ENCODE peak calls at places on chromosomes 12 and 14, in seven cellular contexts. W, C, E, A, Z, X and F are unnamed samples.

GRCh38 chr12:27292718-27293117 is 39.9 kb upstream of the BMAL2 start:
- DNase-seq in W (no peak), C (no peak), E (no peak), A (no peak), Z (no peak), X (no peak), F (no peak)

GRCh38 chr12:57993030-57993429 is 51.7 kb downstream of the ATP23 start:
- DNase-seq in W (no peak), C (no peak), E (no peak), A (no peak), Z (no peak), X (no peak), F (no peak)

GRCh38 chr12:71415336-71416231 is 24.0 kb upstream of the LGR5 start:
- DNase-seq in W (no peak), C (no peak), E (peak), A (no peak), Z (no peak), X (no peak), F (no peak)

GRCh38 chr14:39174560-39175444 is at the start of gene PNN:
- DNase-seq in W (peak), C (peak), E (peak), A (peak), Z (peak), X (peak), F (peak)

GRCh38 chr12:104546575-104546974 is 89.8 kb downstream of the CHST11 start:
- DNase-seq in W (no peak), C (no peak), E (no peak), A (no peak), Z (no peak), X (no peak), F (no peak)

GRCh38 chr14:20687362-20688166 is 1.0 kb upstream of the ANG start:
- DNase-seq in W (no peak), C (no peak), E (peak), A (no peak), Z (no peak), X (no peak), F (no peak)

GRCh38 chr12:57164966-57165365 is 17.5 kb upstream of the LRP1-AS start:
- DNase-seq in W (no peak), C (no peak), E (no peak), A (no peak), Z (no peak), X (no peak), F (peak)

GRCh38 chr12:29110506-29111442 is 38.3 kb upstream of the FAR2 start:
- DNase-seq in W (no peak), C (no peak), E (no peak), A (no peak), Z (no peak), X (no peak), F (no peak)

GRCh38 chr12:26805401-26805971 is 27.5 kb downstream of the ITPR2 start:
- DNase-seq in W (no peak), C (no peak), E (no peak), A (no peak), Z (no peak), X (no peak), F (no peak)

GRCh38 chr14:24715239-24715638 is 81.2 kb upstream of the GZMB start:
- DNase-seq in W (no peak), C (no peak), E (no peak), A (no peak), Z (no peak), X (no peak), F (no peak)

GRCh38 chr14:99575043-99576023 is 28.7 kb downstream of the CCDC85C start:
- DNase-seq in W (no peak), C (no peak), E (peak), A (no peak), Z (peak), X (no peak), F (peak)

GRCh38 chr12:89567691-89568239 is 41.9 kb upstream of the POC1B start:
- DNase-seq in W (no peak), C (no peak), E (no peak), A (no peak), Z (no peak), X (no peak), F (no peak)

GRCh38 chr12:116278259-116278595 is 734 bp upstream of the MED13L start:
- DNase-seq in W (no peak), C (no peak), E (no peak), A (no peak), Z (no peak), X (no peak), F (no peak)

GRCh38 chr12:73221398-73221797 is 949.2 kb downstream of the TRHDE start:
- DNase-seq in W (no peak), C (no peak), E (no peak), A (no peak), Z (no peak), X (no peak), F (no peak)

GRCh38 chr12:12883369-12884001 is 7.9 kb upstream of the GPRC5A start:
- DNase-seq in W (no peak), C (no peak), E (no peak), A (no peak), Z (no peak), X (peak), F (no peak)

GRCh38 chr14:43175896-43176295 is 1331.2 kb downstream of the FSCB start:
- DNase-seq in W (no peak), C (no peak), E (no peak), A (no peak), Z (no peak), X (no peak), F (no peak)

GRCh38 chr12:119788783-119789182 is 88.3 kb downstream of the CIT start:
- DNase-seq in W (no peak), C (no peak), E (no peak), A (no peak), Z (no peak), X (no peak), F (no peak)

GRCh38 chr14:55274144-55274543 is 2.9 kb downstream of the FBXO34 start:
- DNase-seq in W (no peak), C (no peak), E (no peak), A (no peak), Z (no peak), X (no peak), F (no peak)

GRCh38 chr12:11486623-11487444 is 91.5 kb upstream of the PRB2 start:
- DNase-seq in W (no peak), C (peak), E (peak), A (peak), Z (peak), X (peak), F (no peak)

GRCh38 chr12:104133861-104134260 is 4.1 kb downstream of the NFYB start:
- DNase-seq in W (no peak), C (no peak), E (no peak), A (no peak), Z (no peak), X (no peak), F (no peak)

GRCh38 chr14:97625512-97625911 is 828.3 kb downstream of the VRK1 start:
- DNase-seq in W (no peak), C (no peak), E (no peak), A (no peak), Z (no peak), X (no peak), F (no peak)

GRCh38 chr12:91333966-91334365 is 151.3 kb upstream of the DCN start:
- DNase-seq in W (no peak), C (no peak), E (no peak), A (no peak), Z (no peak), X (no peak), F (no peak)

GRCh38 chr14:61524936-61525292 is 170.4 kb upstream of the HIF1A start:
- DNase-seq in W (no peak), C (no peak), E (no peak), A (no peak), Z (no peak), X (no peak), F (no peak)

GRCh38 chr14:61523751-61524150 is 171.6 kb upstream of the HIF1A start:
- DNase-seq in W (no peak), C (no peak), E (no peak), A (no peak), Z (no peak), X (no peak), F (no peak)

GRCh38 chr14:61524211-61524806 is 171.0 kb upstream of the HIF1A start:
- DNase-seq in W (no peak), C (no peak), E (no peak), A (no peak), Z (no peak), X (no peak), F (no peak)

GRCh38 chr14:61526405-61527312 is 168.7 kb upstream of the HIF1A start:
- DNase-seq in W (no peak), C (no peak), E (no peak), A (peak), Z (peak), X (no peak), F (no peak)

GRCh38 chr14:61525293-61526011 is 169.9 kb upstream of the HIF1A start:
- DNase-seq in W (no peak), C (no peak), E (peak), A (peak), Z (peak), X (peak), F (peak)
- TF ChIP-seq POLR2A in W (no peak), C (no peak), E (no peak), A (no peak), Z (no peak), X (no peak), F (no peak)

GRCh38 chr12:75944905-75945412 is 86.6 kb downstream of the PHLDA1 start:
- DNase-seq in W (no peak), C (no peak), E (no peak), A (no peak), Z (no peak), X (no peak), F (no peak)

GRCh38 chr12:75947171-75947723 is 84.3 kb downstream of the PHLDA1 start:
- DNase-seq in W (no peak), C (no peak), E (no peak), A (no peak), Z (no peak), X (no peak), F (no peak)

GRCh38 chr12:75943730-75944096 is 87.9 kb downstream of the PHLDA1 start:
- DNase-seq in W (no peak), C (no peak), E (no peak), A (no peak), Z (no peak), X (no peak), F (no peak)

GRCh38 chr12:75945581-75945980 is 86.0 kb downstream of the PHLDA1 start:
- DNase-seq in W (no peak), C (no peak), E (no peak), A (no peak), Z (no peak), X (no peak), F (no peak)

DNA sequence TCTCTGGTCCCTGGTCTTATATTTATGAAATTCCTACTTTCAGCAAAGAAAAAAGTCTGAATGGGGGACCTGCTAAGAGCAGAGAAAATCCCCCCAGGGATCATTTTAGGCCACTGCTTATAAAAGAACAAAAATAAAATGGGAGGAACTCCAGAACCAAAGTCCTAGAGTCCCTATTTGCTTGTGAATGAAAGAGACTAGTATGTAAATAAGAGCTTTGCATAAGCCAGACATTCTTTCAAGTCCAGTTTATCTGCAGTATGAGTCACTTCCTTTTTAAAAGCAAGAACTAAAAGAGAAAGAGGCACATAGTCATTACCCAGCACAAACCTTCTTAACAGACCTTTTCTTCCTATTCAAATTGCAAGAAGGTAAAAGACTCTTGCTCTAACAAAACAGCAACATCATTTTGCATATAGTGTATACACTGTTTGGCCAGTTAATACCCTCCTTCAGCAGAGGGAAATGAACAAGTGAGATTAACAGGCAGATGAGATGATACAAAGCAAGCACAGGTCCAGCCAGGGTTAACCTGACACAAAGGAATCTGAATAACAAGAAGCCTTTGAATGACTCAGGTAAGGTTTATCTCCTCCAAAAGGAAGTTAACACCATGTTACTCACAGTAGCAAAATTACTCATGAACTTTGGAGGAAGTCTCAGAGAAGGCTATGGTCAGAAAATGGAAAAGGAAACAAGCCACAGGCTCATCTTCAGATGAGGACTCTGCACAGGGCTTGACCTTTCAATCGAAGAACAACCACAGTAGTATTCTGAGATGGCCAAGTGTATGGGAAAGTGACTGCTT is 87.3 kb downstream of the PHLDA1 start:
- DNase-seq in W (no peak), C (no peak), E (no peak), A (no peak), Z (no peak), X (no peak), F (no peak)
- TF ChIP-seq POLR2A in W (no peak), C (no peak), E (no peak), A (peak), Z (no peak), X (no peak), F (no peak)

GRCh38 chr12:113075137-113075683 is 18.7 kb downstream of the DTX1 start:
- DNase-seq in W (peak), C (no peak), E (peak), A (no peak), Z (no peak), X (no peak), F (no peak)
- TF ChIP-seq POLR2A in W (no peak), C (no peak), E (no peak), A (no peak), Z (no peak), X (no peak), F (no peak)

DNA sequence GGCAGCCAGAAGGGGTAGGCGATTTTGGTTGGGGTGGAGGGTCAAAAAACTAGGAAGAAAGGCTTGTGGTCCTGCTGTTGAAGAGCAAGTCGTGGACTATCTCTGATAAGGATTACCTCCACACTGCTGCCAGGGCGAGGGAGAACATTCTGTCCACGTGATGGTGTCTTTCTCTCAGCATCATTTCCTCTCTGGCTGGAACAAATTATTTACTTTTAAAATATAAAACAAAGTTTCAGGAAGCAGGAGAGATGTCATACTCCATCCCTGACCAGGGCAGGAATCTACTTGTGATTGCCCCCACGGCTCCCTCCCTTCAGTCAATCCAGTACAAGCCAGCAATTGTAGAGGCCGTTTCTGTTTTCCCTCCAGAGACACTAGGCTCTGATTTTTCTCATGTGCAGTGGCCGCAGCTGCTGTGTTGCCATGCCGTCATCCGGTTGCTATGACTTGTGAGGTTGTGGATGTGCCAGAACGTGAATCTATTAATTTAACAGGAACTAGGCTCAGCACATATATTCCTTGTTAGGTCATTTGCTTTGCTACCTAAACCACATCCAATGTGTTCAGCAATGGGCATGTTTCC is 61.5 kb upstream of the PTGR2 start:
- DNase-seq in W (no peak), C (peak), E (peak), A (no peak), Z (no peak), X (peak), F (peak)
- TF ChIP-seq POLR2A in W (no peak), C (peak), E (peak), A (peak), Z (no peak), X (peak), F (no peak)

DNA sequence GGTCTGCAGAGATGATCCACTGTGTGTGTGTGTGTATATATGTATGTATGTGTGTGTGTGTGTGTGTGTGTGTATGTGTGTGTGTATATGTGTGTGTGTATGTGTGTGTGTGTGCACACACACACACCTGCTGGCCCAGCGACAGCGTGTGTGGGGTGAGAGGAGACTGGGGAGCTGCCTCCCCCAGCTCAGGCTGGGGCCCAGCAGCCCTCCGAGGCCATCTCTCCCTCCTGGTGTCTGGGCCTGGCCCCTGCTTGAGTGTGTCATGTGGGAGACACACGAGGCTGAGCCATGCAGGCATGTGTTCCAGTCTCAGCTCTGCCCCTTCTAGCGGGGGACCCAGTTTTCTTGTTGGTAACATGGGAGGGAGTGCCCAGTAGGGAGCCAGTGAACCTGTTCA is 10.0 kb upstream of the TNFAIP2 start:
- DNase-seq in W (no peak), C (no peak), E (no peak), A (no peak), Z (no peak), X (no peak), F (no peak)
- TF ChIP-seq POLR2A in W (no peak), C (no peak), E (no peak), A (no peak), Z (no peak), X (no peak), F (no peak)